ENCODE peak calls at places on chromosome 5, in nine cellular contexts. One of them, this sample, is unnamed.

GRCh38 chr5:40447438-40447837 is 232.3 kb upstream of the PTGER4 start:
- DNase-seq in AG04450: no peak
- DNase-seq in vagina: no peak
- DNase-seq in NCI-H82: no peak
- DNase-seq in NCI-H446: no peak
- DNase-seq in Right ventricle myocardium superior: no peak
- DNase-seq in lung: no peak
- DNase-seq in A549: no peak
- DNase-seq in H4: no peak
- DNase-seq in this sample: no peak

GRCh38 chr5:5250758-5251157 is 110.6 kb downstream of the ADAMTS16 start:
- DNase-seq in vagina: peak; percentile 64
- DNase-seq in A549: no peak
- DNase-seq in NCI-H82: no peak
- DNase-seq in Right ventricle myocardium superior: no peak
- DNase-seq in AG04450: no peak
- DNase-seq in H4: no peak
- DNase-seq in NCI-H446: no peak
- DNase-seq in lung: no peak
- DNase-seq in this sample: no peak

GRCh38 chr5:42513246-42513645 is 90.0 kb downstream of the GHR start:
- DNase-seq in AG04450: no peak
- DNase-seq in H4: no peak
- DNase-seq in NCI-H446: no peak
- DNase-seq in A549: no peak
- DNase-seq in vagina: no peak
- DNase-seq in NCI-H82: no peak
- DNase-seq in Right ventricle myocardium superior: peak; percentile 25
- DNase-seq in lung: no peak
- DNase-seq in this sample: no peak

GRCh38 chr5:157269165-157269671 is 3.3 kb downstream of the CYFIP2 start:
- DNase-seq in A549: no peak
- DNase-seq in NCI-H446: no peak
- DNase-seq in AG04450: no peak
- DNase-seq in Right ventricle myocardium superior: no peak
- DNase-seq in NCI-H82: no peak
- DNase-seq in H4: no peak
- DNase-seq in vagina: no peak
- DNase-seq in lung: peak; percentile 75
- DNase-seq in this sample: no peak

GRCh38 chr5:181217111-181217804 is 5.8 kb upstream of the TRIM41 start:
- DNase-seq in A549: peak; percentile 65
- DNase-seq in vagina: no peak
- DNase-seq in NCI-H446: no peak
- DNase-seq in H4: peak; percentile 77
- DNase-seq in Right ventricle myocardium superior: peak; percentile 65
- DNase-seq in lung: no peak
- DNase-seq in NCI-H82: no peak
- DNase-seq in AG04450: no peak
- DNase-seq in this sample: no peak

GRCh38 chr5:107383414-107383813 is 287.3 kb downstream of the EFNA5 start:
- DNase-seq in lung: no peak
- DNase-seq in vagina: no peak
- DNase-seq in NCI-H82: no peak
- DNase-seq in A549: no peak
- DNase-seq in NCI-H446: no peak
- DNase-seq in H4: no peak
- DNase-seq in AG04450: no peak
- DNase-seq in Right ventricle myocardium superior: no peak
- DNase-seq in this sample: no peak

GRCh38 chr5:159907689-159908088 is 8.6 kb upstream of the ADRA1B start:
- DNase-seq in Right ventricle myocardium superior: no peak
- DNase-seq in AG04450: no peak
- DNase-seq in lung: no peak
- DNase-seq in vagina: no peak
- DNase-seq in H4: peak; percentile 21
- DNase-seq in NCI-H82: no peak
- DNase-seq in A549: no peak
- DNase-seq in NCI-H446: no peak
- DNase-seq in this sample: no peak

GRCh38 chr5:58887721-58888409 is 305.0 kb downstream of the RAB3C start:
- DNase-seq in vagina: no peak
- DNase-seq in A549: no peak
- DNase-seq in NCI-H446: no peak
- DNase-seq in NCI-H82: no peak
- DNase-seq in H4: no peak
- DNase-seq in lung: peak; percentile 53
- DNase-seq in AG04450: no peak
- DNase-seq in Right ventricle myocardium superior: peak; percentile 76
- DNase-seq in this sample: no peak

GRCh38 chr5:108810717-108811116 is 63.0 kb downstream of the FER start:
- DNase-seq in NCI-H82: no peak
- DNase-seq in H4: no peak
- DNase-seq in NCI-H446: no peak
- DNase-seq in vagina: no peak
- DNase-seq in lung: no peak
- DNase-seq in A549: no peak
- DNase-seq in AG04450: no peak
- DNase-seq in Right ventricle myocardium superior: no peak
- DNase-seq in this sample: no peak

GRCh38 chr5:158194561-158194961 is 335.6 kb upstream of the CLINT1 start:
- DNase-seq in NCI-H82: no peak
- DNase-seq in lung: no peak
- DNase-seq in NCI-H446: no peak
- DNase-seq in AG04450: no peak
- DNase-seq in H4: no peak
- DNase-seq in Right ventricle myocardium superior: no peak
- DNase-seq in vagina: no peak
- DNase-seq in A549: no peak
- DNase-seq in this sample: no peak

GRCh38 chr5:148805323-148806290 is 20.8 kb upstream of the ADRB2 start:
- DNase-seq in Right ventricle myocardium superior: peak; percentile 72
- DNase-seq in H4: peak; percentile 43
- DNase-seq in AG04450: no peak
- DNase-seq in vagina: no peak
- DNase-seq in NCI-H446: peak; percentile 92
- DNase-seq in A549: no peak
- DNase-seq in NCI-H82: peak; percentile 48
- DNase-seq in lung: no peak
- DNase-seq in this sample: peak; percentile 36

GRCh38 chr5:145920542-145921210 is 15.7 kb upstream of the SH3RF2 start:
- DNase-seq in H4: no peak
- DNase-seq in lung: no peak
- DNase-seq in NCI-H446: no peak
- DNase-seq in Right ventricle myocardium superior: no peak
- DNase-seq in vagina: peak; percentile 47
- DNase-seq in NCI-H82: no peak
- DNase-seq in A549: no peak
- DNase-seq in AG04450: no peak
- DNase-seq in this sample: no peak

This sample was measured in NCI-H2171 treated with DMSO at 0.1 percent for 48 hours.